ENCODE peak calls at places on chromosomes 5 and 9, in six cellular contexts. Q is fibroblast of pulmonary artery, S is GM23338, A is heart right ventricle, Y is GM06990, R is endodermal cell. W is an unnamed sample.

GRCh38 chr5:1030801-1031271 is 22.2 kb downstream of the NKD2 start:
- DNase-seq in R (no peak), S (no peak), A (no peak), Y (no peak), Q (no peak), W (no peak)

GRCh38 chr9:91960367-91960766 is 10.3 kb upstream of the ROR2 start:
- DNase-seq in S (no peak), R (no peak), A (no peak), Y (no peak), Q (no peak), W (no peak)

GRCh38 chr5:17105744-17106450 is 111.5 kb upstream of the BASP1 start:
- DNase-seq in R (no peak), S (no peak), Q (peak; percentile 83), Y (no peak), A (no peak), W (no peak)

GRCh38 chr5:127333463-127333862 is 42.9 kb downstream of the MEGF10 start:
- DNase-seq in A (no peak), R (no peak), S (no peak), Q (no peak), Y (no peak), W (no peak)

GRCh38 chr9:121088576-121088975 is 13.8 kb downstream of the CNTRL start:
- DNase-seq in A (no peak), Q (no peak), Y (no peak), S (no peak), R (no peak), W (no peak)

GRCh38 chr5:133817456-133817855 is 151.0 kb downstream of the C5orf15 start:
- DNase-seq in Y (no peak), A (no peak), S (no peak), Q (no peak), R (no peak), W (no peak)

GRCh38 chr5:151082274-151082902 is 1.6 kb upstream of the TNIP1 start:
- DNase-seq in A (no peak), Q (no peak), R (peak; percentile 79), S (peak; percentile 85), Y (no peak), W (peak; percentile 85)

GRCh38 chr5:53407373-53407772 is 73.1 kb upstream of the FST start:
- DNase-seq in A (no peak), Y (no peak), Q (peak; percentile 65), R (no peak), S (no peak), W (no peak)

GRCh38 chr5:125026900-125027731 is 280.7 kb upstream of the ZNF608 start:
- DNase-seq in R (no peak), S (no peak), Q (peak; percentile 61), A (no peak), Y (no peak), W (no peak)

GRCh38 chr5:53362521-53362941 is 117.9 kb upstream of the FST start:
- DNase-seq in R (no peak), Y (no peak), S (no peak), Q (peak; percentile 98), A (peak; percentile 26), W (no peak)

GRCh38 chr5:126693806-126694205 is 83.1 kb upstream of the LMNB1 start:
- DNase-seq in Q (no peak), R (no peak), S (no peak), Y (no peak), A (no peak), W (no peak)

DNA sequence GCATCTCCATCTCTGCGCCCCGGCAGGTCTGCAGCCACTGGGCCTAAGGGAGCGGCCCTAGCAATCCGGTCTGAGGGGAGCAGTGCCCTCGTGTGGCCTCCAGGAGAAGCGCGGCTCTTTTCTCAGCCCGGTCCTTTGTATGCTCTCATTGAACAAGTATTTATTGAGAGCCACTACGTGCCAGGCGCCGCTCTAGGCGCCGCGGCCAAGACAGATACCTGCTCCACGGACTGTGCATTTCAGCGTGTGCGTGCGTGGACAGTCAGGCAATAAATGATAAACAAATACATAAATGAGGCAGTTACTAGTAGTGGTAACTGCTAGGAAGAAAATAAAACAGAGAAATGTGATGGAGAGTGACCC is 2.3 kb upstream of the SLC4A9 start:
- DNase-seq in R (peak; percentile 96), A (peak; percentile 78), Y (peak; percentile 77), Q (peak; percentile 91), S (peak; percentile 91), W (peak; percentile 94)
- H3K4me3 ChIP-seq in R (no peak overlapping the region), A (no peak overlapping the region), Y (no peak overlapping the region), Q (no peak overlapping the region), S (peak overlapping the region; percentile 29), W (no peak overlapping the region)

GRCh38 chr5:132256086-132256782 is 1.3 kb upstream of the PDLIM4 start:
- DNase-seq in Q (no peak), Y (no peak), R (peak; percentile 21), S (no peak), A (peak; percentile 2), W (no peak)

GRCh38 chr5:132258102-132259060 is 885 bp downstream of the PDLIM4 start:
- DNase-seq in R (peak; percentile 67), Y (no peak), A (peak; percentile 13), Q (peak; percentile 41), S (no peak), W (peak; percentile 49)

GRCh38 chr5:132256783-132257130 is 739 bp upstream of the PDLIM4 start:
- DNase-seq in A (peak; percentile 4), Y (no peak), Q (no peak), S (no peak), R (no peak), W (no peak)

GRCh38 chr5:132259061-132259851 is 1.8 kb downstream of the PDLIM4 start:
- DNase-seq in S (no peak), Q (peak; percentile 92), A (peak; percentile 39), Y (no peak), R (peak; percentile 53), W (peak; percentile 58)

GRCh38 chr5:132257131-132258101 is at the start of gene PDLIM4:
- DNase-seq in R (peak; percentile 92), S (peak; percentile 92), Q (peak; percentile 23), A (peak; percentile 27), Y (no peak), W (peak; percentile 98)
- H3K4me3 ChIP-seq in R (peak within 1 kb of the TSS; percentile 67), S (peak within 1 kb of the TSS; percentile 70), Q (peak within 1 kb of the TSS; percentile 70), A (no peak within 1 kb of the TSS), Y (no peak within 1 kb of the TSS), W (peak within 1 kb of the TSS; percentile 59)

GRCh38 chr5:146731909-146732659 is 146.5 kb downstream of the PPP2R2B start:
- DNase-seq in Q (peak; percentile 91), S (peak; percentile 45), A (no peak), R (no peak), Y (no peak), W (peak; percentile 10)
- H3K4me3 ChIP-seq in Q (no peak overlapping the region), S (no peak overlapping the region), A (no peak overlapping the region), R (no peak overlapping the region), Y (no peak overlapping the region), W (no peak overlapping the region)

GRCh38 chr9:96566401-96567202 is 53.0 kb downstream of the CDC14B start:
- DNase-seq in Y (peak; percentile 85), S (peak; percentile 93), Q (peak; percentile 26), A (peak; percentile 81), R (peak; percentile 95), W (peak; percentile 93)

GRCh38 chr9:96564217-96564616 is 55.4 kb downstream of the CDC14B start:
- DNase-seq in S (no peak), Q (no peak), Y (peak; percentile 38), R (no peak), A (no peak), W (no peak)

GRCh38 chr9:96567203-96567700 is 52.4 kb downstream of the CDC14B start:
- DNase-seq in Y (no peak), Q (peak; percentile 28), R (no peak), S (no peak), A (no peak), W (no peak)

GRCh38 chr9:96565684-96566360 is 53.8 kb downstream of the CDC14B start:
- DNase-seq in S (peak; percentile 48), Q (no peak), A (no peak), Y (peak; percentile 10), R (no peak), W (peak; percentile 48)
- H3K4me3 ChIP-seq in S (peak overlapping the region; percentile 82), Q (peak overlapping the region; percentile 62), A (peak overlapping the region; percentile 91), Y (peak overlapping the region; percentile 5), R (peak overlapping the region; percentile 84), W (peak overlapping the region; percentile 62)

GRCh38 chr5:173891367-173891766 is 3.2 kb downstream of the CPEB4 start:
- DNase-seq in S (no peak), A (no peak), Y (no peak), Q (no peak), R (no peak), W (no peak)
- H3K4me3 ChIP-seq in S (peak overlapping the region; percentile 9), A (peak overlapping the region; percentile 81), Y (peak overlapping the region; percentile 92), Q (peak overlapping the region; percentile 89), R (peak overlapping the region; percentile 88), W (no peak overlapping the region)

GRCh38 chr9:105065119-105066088 is 137.4 kb upstream of the ABCA1 start:
- DNase-seq in R (no peak), S (no peak), A (no peak), Q (no peak), Y (no peak), W (no peak)
- H3K4me3 ChIP-seq in R (no peak overlapping the region), S (no peak overlapping the region), A (no peak overlapping the region), Q (no peak overlapping the region), Y (no peak overlapping the region), W (no peak overlapping the region)

DNA sequence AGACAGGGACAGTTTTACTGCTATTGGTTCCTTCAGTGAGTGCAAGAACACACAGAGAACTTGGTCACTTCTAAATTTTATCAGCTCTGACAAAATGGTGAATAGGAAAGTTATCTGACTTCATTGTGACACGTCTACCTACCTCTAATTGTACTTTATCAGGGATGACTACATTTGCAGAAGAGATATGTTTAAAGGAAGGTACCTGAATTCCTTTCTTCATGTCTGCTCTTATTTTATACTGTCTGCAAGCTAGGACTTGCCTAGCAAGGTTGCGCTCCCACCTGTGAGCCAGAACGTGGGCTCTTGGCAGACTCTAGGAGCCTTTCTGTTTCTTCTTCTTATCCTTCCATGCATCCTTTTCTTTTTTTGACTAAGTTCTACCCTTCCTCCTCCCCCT is 1.6 kb downstream of the SLC27A6 start:
- DNase-seq in R (no peak), A (no peak), Q (no peak), Y (no peak), S (no peak), W (no peak)
- H3K4me3 ChIP-seq in R (no peak overlapping the region), A (peak overlapping the region; percentile 6), Q (no peak overlapping the region), Y (no peak overlapping the region), S (no peak overlapping the region), W (no peak overlapping the region)

GRCh38 chr5:116569999-116570398 is 4.6 kb downstream of the SEMA6A start:
- DNase-seq in S (no peak), Y (no peak), R (peak; percentile 49), A (no peak), Q (no peak), W (no peak)
- H3K4me3 ChIP-seq in S (peak overlapping the region; percentile 98), Y (no peak overlapping the region), R (peak overlapping the region; percentile 94), A (no peak overlapping the region), Q (no peak overlapping the region), W (peak overlapping the region; percentile 99)

GRCh38 chr5:88827997-88828396 is 55.0 kb downstream of the MEF2C start:
- DNase-seq in S (no peak), Y (no peak), Q (no peak), A (no peak), R (no peak), W (no peak)

GRCh38 chr5:88830567-88830966 is 52.4 kb downstream of the MEF2C start:
- DNase-seq in Y (no peak), S (no peak), Q (no peak), A (no peak), R (no peak), W (no peak)

GRCh38 chr5:88829053-88829452 is 53.9 kb downstream of the MEF2C start:
- DNase-seq in S (peak; percentile 21), R (no peak), Y (no peak), A (no peak), Q (peak; percentile 28), W (peak; percentile 3)

GRCh38 chr5:88831856-88832255 is 51.1 kb downstream of the MEF2C start:
- DNase-seq in Q (no peak), R (no peak), Y (no peak), S (no peak), A (no peak), W (no peak)

GRCh38 chr5:88829773-88830172 is 53.2 kb downstream of the MEF2C start:
- DNase-seq in R (no peak), A (no peak), S (no peak), Y (no peak), Q (no peak), W (no peak)
- H3K4me3 ChIP-seq in R (no peak overlapping the region), A (no peak overlapping the region), S (no peak overlapping the region), Y (peak overlapping the region; percentile 44), Q (no peak overlapping the region), W (no peak overlapping the region)